ENCODE peak calls at places on chromosomes 7 and 10, in four cellular contexts. F, V, S and E are unnamed samples.

GRCh38 chr7:73894851-73895441 is 34.0 kb downstream of the TMEM270 start:
- DNase-seq in F (no peak), V (no peak), S (peak; percentile 67), E (no peak)

GRCh38 chr7:42495251-42495650 is 258.2 kb upstream of the GLI3 start:
- DNase-seq in V (no peak), S (no peak), F (no peak), E (no peak)

GRCh38 chr7:134724606-134725005 is 54.8 kb upstream of the CALD1 start:
- DNase-seq in S (peak; percentile 55), V (peak; percentile 10), F (peak; percentile 55), E (peak; percentile 41)

GRCh38 chr7:23293500-23294073 is 5.6 kb upstream of the MALSU1 start:
- DNase-seq in F (no peak), V (peak; percentile 97), S (peak; percentile 57), E (no peak)

GRCh38 chr7:139680676-139681462 is 96.9 kb downstream of the HIPK2 start:
- DNase-seq in V (no peak), F (peak; percentile 88), S (peak; percentile 88), E (no peak)

GRCh38 chr7:67343566-67343965 is 346.9 kb downstream of the TYW1 start:
- DNase-seq in V (no peak), F (peak; percentile 3), S (no peak), E (no peak)

GRCh38 chr10:77012811-77013500 is 624.7 kb downstream of the KCNMA1 start:
- DNase-seq in V (no peak), S (no peak), F (no peak), E (no peak)

GRCh38 chr7:75993689-75994387 is 557 bp downstream of the TMEM120A start:
- DNase-seq in S (peak; percentile 56), V (peak; percentile 90), F (peak; percentile 81), E (peak; percentile 61)

GRCh38 chr10:126278846-126279245 is 109.4 kb downstream of the ADAM12 start:
- DNase-seq in V (no peak), F (no peak), S (no peak), E (no peak)

GRCh38 chr7:35849158-35849831 is 48.4 kb downstream of the SEPTIN7 start:
- DNase-seq in S (no peak), F (no peak), V (no peak), E (peak; percentile 23)

GRCh38 chr7:106285801-106286492 is 1.2 kb upstream of the NAMPT start:
- DNase-seq in S (no peak), V (no peak), F (no peak), E (no peak)

GRCh38 chr10:31320598-31321211 is 1.7 kb downstream of the ZEB1 start:
- DNase-seq in V (peak; percentile 43), S (peak; percentile 54), F (peak; percentile 16), E (peak; percentile 32)

GRCh38 chr10:2284071-2284470 is 546.7 kb upstream of the ADARB2 start:
- DNase-seq in F (no peak), V (no peak), S (no peak), E (no peak)

GRCh38 chr10:116721991-116722392 is 20.4 kb downstream of the HSPA12A start:
- DNase-seq in S (no peak), F (no peak), V (no peak), E (no peak)

GRCh38 chr7:89183726-89184125 is 388.2 kb upstream of the TEX47 start:
- DNase-seq in S (no peak), F (no peak), V (no peak), E (no peak)

GRCh38 chr7:66013938-66014337 is 31.9 kb upstream of the GUSB start:
- DNase-seq in V (peak; percentile 65), S (peak; percentile 67), F (peak; percentile 40), E (peak; percentile 62)

GRCh38 chr10:109018892-109019507 is 904.3 kb downstream of the XPNPEP1 start:
- DNase-seq in V (no peak), S (no peak), F (no peak), E (no peak)

GRCh38 chr10:84008878-84009277 is 130.4 kb upstream of the GHITM start:
- DNase-seq in V (no peak), F (peak; percentile 76), S (peak; percentile 20), E (peak; percentile 77)

GRCh38 chr10:10796061-10796773 is 221.5 kb upstream of the CELF2 start:
- DNase-seq in F (no peak), S (no peak), V (no peak), E (no peak)

GRCh38 chr10:114499630-114500190 is 95.4 kb upstream of the AFAP1L2 start:
- DNase-seq in V (no peak), S (no peak), F (no peak), E (no peak)

GRCh38 chr7:132117636-132118035 is 458.6 kb downstream of the PLXNA4 start:
- DNase-seq in F (no peak), S (no peak), V (no peak), E (no peak)

GRCh38 chr10:50929670-50930069 is 44.2 kb upstream of the A1CF start:
- DNase-seq in F (no peak), V (no peak), S (no peak), E (no peak)

GRCh38 chr10:3225589-3225988 is 53.0 kb upstream of the PITRM1 start:
- DNase-seq in F (no peak), S (peak; percentile 60), V (no peak), E (no peak)

GRCh38 chr7:115728518-115728917 is 302.0 kb downstream of the TFEC start:
- DNase-seq in F (no peak), V (no peak), S (no peak), E (no peak)

GRCh38 chr7:5776894-5777645 is 4.4 kb downstream of the RNF216 start:
- DNase-seq in S (no peak), V (no peak), F (no peak), E (no peak)

GRCh38 chr7:51263631-51264484 is 52.8 kb downstream of the COBL start:
- DNase-seq in S (no peak), V (no peak), F (no peak), E (no peak)

GRCh38 chr7:45089314-45089891 is 634 bp upstream of the NACAD start:
- DNase-seq in F (peak; percentile 90), V (no peak), S (peak; percentile 61), E (peak; percentile 95)

GRCh38 chr7:123916240-123916724 is 8.8 kb upstream of the SPAM1 start:
- DNase-seq in F (peak; percentile 18), V (peak; percentile 13), S (peak; percentile 23), E (no peak)

GRCh38 chr10:57218382-57218781 is 857.3 kb upstream of the ZWINT start:
- DNase-seq in S (no peak), V (no peak), F (no peak), E (no peak)

GRCh38 chr10:26697922-26698608 is 564 bp downstream of the PDSS1 start:
- DNase-seq in V (no peak), F (peak; percentile 28), S (no peak), E (no peak)

GRCh38 chr7:99380823-99381663 is 6.5 kb downstream of the ARPC1B start:
- DNase-seq in V (peak; percentile 72), S (no peak), F (no peak), E (no peak)

GRCh38 chr7:85185355-85186082 is 1.3 kb downstream of the SEMA3D start:
- DNase-seq in F (no peak), S (peak; percentile 28), V (no peak), E (peak; percentile 52)

GRCh38 chr10:1462521-1462920 is 274.8 kb downstream of the ADARB2 start:
- DNase-seq in V (no peak), F (no peak), S (no peak), E (no peak)

GRCh38 chr7:44460325-44460724 is 30.1 kb downstream of the NUDCD3 start:
- DNase-seq in V (no peak), F (no peak), S (no peak), E (no peak)

GRCh38 chr7:150357771-150358427 is 10.7 kb upstream of the REPIN1 start:
- DNase-seq in F (peak; percentile 72), S (no peak), V (no peak), E (no peak)

GRCh38 chr10:124532106-124532641 is 70.6 kb downstream of the LHPP start:
- DNase-seq in V (peak; percentile 39), S (peak; percentile 41), F (peak; percentile 54), E (peak; percentile 78)
- TF ChIP-seq NR3C1 in V (no peak), S (no peak), F (no peak), E (no peak)

GRCh38 chr10:129853236-129853946 is 110.7 kb downstream of the EBF3 start:
- DNase-seq in S (peak; percentile 26), F (peak; percentile 9), V (peak; percentile 25), E (no peak)

GRCh38 chr10:129850790-129851189 is 113.3 kb downstream of the EBF3 start:
- DNase-seq in S (no peak), F (no peak), V (no peak), E (no peak)

GRCh38 chr10:129854181-129854580 is 109.9 kb downstream of the EBF3 start:
- DNase-seq in S (no peak), F (no peak), V (no peak), E (no peak)

GRCh38 chr10:129852829-129853228 is 111.2 kb downstream of the EBF3 start:
- DNase-seq in S (no peak), V (no peak), F (no peak), E (no peak)

GRCh38 chr10:129851941-129852650 is 112.0 kb downstream of the EBF3 start:
- DNase-seq in F (no peak), V (no peak), S (no peak), E (no peak)
- TF ChIP-seq NR3C1 in F (no peak), V (no peak), S (no peak), E (no peak)

GRCh38 chr7:156071612-156072011 is 259.3 kb upstream of the SHH start:
- DNase-seq in S (no peak), V (no peak), F (no peak), E (no peak)

GRCh38 chr7:156074084-156074483 is 261.8 kb upstream of the SHH start:
- DNase-seq in F (no peak), S (no peak), V (no peak), E (no peak)

GRCh38 chr7:156079156-156079555 is 266.9 kb upstream of the SHH start:
- DNase-seq in V (no peak), F (no peak), S (no peak), E (no peak)

GRCh38 chr7:156073366-156074052 is 261.2 kb upstream of the SHH start:
- DNase-seq in S (no peak), F (no peak), V (no peak), E (no peak)

GRCh38 chr7:156074982-156075615 is 262.8 kb upstream of the SHH start:
- DNase-seq in S (no peak), V (no peak), F (peak; percentile 70), E (no peak)
- TF ChIP-seq NR3C1 in S (no peak), V (no peak), F (no peak), E (no peak)

GRCh38 chr7:34656036-34656435 is 2.0 kb upstream of the NPSR1 start:
- DNase-seq in S (no peak), V (no peak), F (no peak), E (no peak)

GRCh38 chr7:34655384-34655783 is 2.6 kb upstream of the NPSR1 start:
- DNase-seq in V (peak; percentile 15), S (peak; percentile 16), F (no peak), E (no peak)

GRCh38 chr7:34657632-34658268 is at the start of gene NPSR1:
- DNase-seq in S (no peak), F (no peak), V (no peak), E (no peak)

GRCh38 chr7:34653787-34654186 is 4.2 kb upstream of the NPSR1 start:
- DNase-seq in V (peak; percentile 79), F (no peak), S (no peak), E (no peak)

DNA sequence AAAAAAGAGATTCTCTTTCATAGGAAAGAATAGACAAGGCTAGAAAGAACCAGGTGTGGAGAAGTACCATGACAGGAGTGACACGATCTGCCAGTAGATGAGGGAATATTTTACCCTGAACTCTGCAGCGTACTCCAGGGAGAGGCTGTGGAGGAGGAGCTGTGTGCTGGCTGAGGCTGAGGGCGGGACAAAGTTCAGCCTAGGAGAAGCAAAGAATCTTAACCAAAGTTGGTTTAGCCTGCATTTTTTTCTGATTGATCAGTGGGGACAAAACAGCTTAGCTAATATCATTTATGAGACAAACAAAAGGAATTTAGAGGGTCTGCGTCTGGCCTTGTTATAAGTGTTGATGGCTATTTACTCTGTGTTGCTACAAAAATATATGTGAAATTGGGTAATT is 5.2 kb upstream of the NPSR1 start:
- DNase-seq in S (no peak), V (peak; percentile 65), F (no peak), E (no peak)
- TF ChIP-seq NR3C1 in S (no peak), V (no peak), F (no peak), E (no peak)